ENCODE peak calls at places on chromosomes 13 and 19, in four cellular contexts. One of them, this sample, is unnamed.
A peak's percentile ranks its signal among the peaks of the same experiment; 100 is the strongest.

GRCh38 chr19:2613507-2614295 is 88.8 kb downstream of the GNG7 start:
- DNase-seq in SJSA1: no peak
- DNase-seq in epithelial cell of esophagus: peak; percentile 53
- DNase-seq in iris pigment epithelial cell: no peak
- DNase-seq in this sample: no peak

GRCh38 chr13:101473458-101473857 is 21.0 kb downstream of the ITGBL1 start:
- DNase-seq in SJSA1: no peak
- DNase-seq in epithelial cell of esophagus: peak; percentile 67
- DNase-seq in iris pigment epithelial cell: peak; percentile 91
- DNase-seq in this sample: no peak

GRCh38 chr19:47315125-47315821 is 5.6 kb downstream of the C5AR1 start:
- DNase-seq in SJSA1: peak; percentile 79
- DNase-seq in epithelial cell of esophagus: peak; percentile 98
- DNase-seq in iris pigment epithelial cell: peak; percentile 99
- DNase-seq in this sample: peak; percentile 63

GRCh38 chr13:105573134-105573533 is 962.3 kb downstream of the EFNB2 start:
- DNase-seq in SJSA1: no peak
- DNase-seq in epithelial cell of esophagus: peak; percentile 40
- DNase-seq in iris pigment epithelial cell: peak; percentile 55
- DNase-seq in this sample: no peak

GRCh38 chr13:113445791-113446487 is 7.3 kb downstream of the ADPRHL1 start:
- DNase-seq in SJSA1: no peak
- DNase-seq in epithelial cell of esophagus: no peak
- DNase-seq in iris pigment epithelial cell: no peak
- DNase-seq in this sample: no peak

GRCh38 chr19:27746691-27747380 is 1466.1 kb downstream of the UQCRFS1 start:
- DNase-seq in SJSA1: no peak
- DNase-seq in epithelial cell of esophagus: peak; percentile 46
- DNase-seq in iris pigment epithelial cell: peak; percentile 40
- DNase-seq in this sample: no peak

GRCh38 chr19:30214651-30215051 is 157.5 kb upstream of the ZNF536 start:
- DNase-seq in SJSA1: no peak
- DNase-seq in epithelial cell of esophagus: no peak
- DNase-seq in iris pigment epithelial cell: no peak
- DNase-seq in this sample: no peak

GRCh38 chr13:71242191-71242590 is 624.8 kb downstream of the DACH1 start:
- DNase-seq in SJSA1: no peak
- DNase-seq in epithelial cell of esophagus: no peak
- DNase-seq in iris pigment epithelial cell: no peak
- DNase-seq in this sample: no peak

GRCh38 chr19:35718345-35719041 is 690 bp downstream of the KMT2B start:
- DNase-seq in SJSA1: peak; percentile 12
- DNase-seq in epithelial cell of esophagus: peak; percentile 35
- DNase-seq in iris pigment epithelial cell: peak; percentile 21
- DNase-seq in this sample: no peak

GRCh38 chr19:55225415-55225958 is 3.1 kb downstream of the TMEM86B start:
- DNase-seq in SJSA1: no peak
- DNase-seq in epithelial cell of esophagus: no peak
- DNase-seq in iris pigment epithelial cell: no peak
- DNase-seq in this sample: no peak

GRCh38 chr13:52361225-52361624 is 44.7 kb downstream of the THSD1 start:
- DNase-seq in SJSA1: no peak
- DNase-seq in epithelial cell of esophagus: peak; percentile 82
- DNase-seq in iris pigment epithelial cell: no peak
- DNase-seq in this sample: no peak

GRCh38 chr19:51944798-51945552 is 17.7 kb downstream of the ZNF613 start:
- DNase-seq in SJSA1: no peak
- DNase-seq in epithelial cell of esophagus: no peak
- DNase-seq in iris pigment epithelial cell: peak; percentile 7
- DNase-seq in this sample: no peak

GRCh38 chr19:56732974-56733373 is 61.4 kb upstream of the ZNF835 start:
- DNase-seq in SJSA1: no peak
- DNase-seq in epithelial cell of esophagus: no peak
- DNase-seq in iris pigment epithelial cell: no peak
- DNase-seq in this sample: no peak

GRCh38 chr19:13366529-13367143 is 139.6 kb downstream of the CACNA1A start:
- DNase-seq in SJSA1: peak; percentile 18
- DNase-seq in epithelial cell of esophagus: peak; percentile 26
- DNase-seq in iris pigment epithelial cell: peak; percentile 25
- DNase-seq in this sample: no peak

GRCh38 chr19:44447864-44448674 is at the start of gene ZNF229:
- DNase-seq in SJSA1: peak; percentile 49
- DNase-seq in epithelial cell of esophagus: peak; percentile 98
- DNase-seq in iris pigment epithelial cell: peak; percentile 98
- DNase-seq in this sample: peak; percentile 80

GRCh38 chr19:55418185-55418584 is 10.6 kb upstream of the UBE2S start:
- DNase-seq in SJSA1: peak; percentile 67
- DNase-seq in epithelial cell of esophagus: peak; percentile 86
- DNase-seq in iris pigment epithelial cell: peak; percentile 85
- DNase-seq in this sample: peak; percentile 66

GRCh38 chr19:58002384-58003152 is at the start of gene ZNF606:
- DNase-seq in SJSA1: peak; percentile 84
- DNase-seq in epithelial cell of esophagus: peak; percentile 92
- DNase-seq in iris pigment epithelial cell: peak; percentile 91
- DNase-seq in this sample: peak; percentile 66

GRCh38 chr13:43424386-43424785 is 362.4 kb downstream of the ENOX1 start:
- DNase-seq in SJSA1: no peak
- DNase-seq in epithelial cell of esophagus: no peak
- DNase-seq in iris pigment epithelial cell: no peak
- DNase-seq in this sample: no peak

GRCh38 chr13:61778531-61778930 is 362.9 kb upstream of the PCDH20 start:
- DNase-seq in SJSA1: no peak
- DNase-seq in epithelial cell of esophagus: no peak
- DNase-seq in iris pigment epithelial cell: no peak
- DNase-seq in this sample: no peak

GRCh38 chr19:39434123-39435076 is 1.3 kb downstream of the RPS16 start:
- DNase-seq in SJSA1: no peak
- DNase-seq in epithelial cell of esophagus: no peak
- DNase-seq in iris pigment epithelial cell: peak; percentile 24
- DNase-seq in this sample: no peak

GRCh38 chr19:17076539-17076919 is 952 bp downstream of the MYO9B start:
- DNase-seq in SJSA1: peak; percentile 36
- DNase-seq in epithelial cell of esophagus: peak; percentile 32
- DNase-seq in iris pigment epithelial cell: no peak
- DNase-seq in this sample: no peak

GRCh38 chr13:48006396-48006795 is 5.3 kb upstream of the SUCLA2 start:
- DNase-seq in SJSA1: no peak
- DNase-seq in epithelial cell of esophagus: peak; percentile 60
- DNase-seq in iris pigment epithelial cell: peak; percentile 6
- DNase-seq in this sample: no peak

GRCh38 chr13:77545626-77546412 is 10.3 kb downstream of the SCEL start:
- DNase-seq in SJSA1: no peak
- DNase-seq in epithelial cell of esophagus: no peak
- DNase-seq in iris pigment epithelial cell: no peak
- DNase-seq in this sample: no peak

GRCh38 chr19:18865106-18865972 is 30.6 kb downstream of the CERS1 start:
- DNase-seq in SJSA1: no peak
- DNase-seq in epithelial cell of esophagus: peak; percentile 26
- DNase-seq in iris pigment epithelial cell: no peak
- DNase-seq in this sample: no peak

GRCh38 chr13:99496322-99497142 is 4.7 kb upstream of the TM9SF2 start:
- DNase-seq in SJSA1: peak; percentile 100
- DNase-seq in epithelial cell of esophagus: no peak
- DNase-seq in iris pigment epithelial cell: no peak
- DNase-seq in this sample: no peak

GRCh38 chr19:13841339-13842293 is 35.3 kb upstream of the NANOS3 start:
- DNase-seq in SJSA1: peak; percentile 78
- DNase-seq in epithelial cell of esophagus: peak; percentile 52
- DNase-seq in iris pigment epithelial cell: no peak
- DNase-seq in this sample: no peak

GRCh38 chr13:109694972-109695371 is 91.4 kb downstream of the IRS2 start:
- DNase-seq in SJSA1: no peak
- DNase-seq in epithelial cell of esophagus: peak; percentile 30
- DNase-seq in iris pigment epithelial cell: no peak
- DNase-seq in this sample: no peak

GRCh38 chr13:98978280-98978679 is 416 bp upstream of the DOCK9 start:
- DNase-seq in SJSA1: peak; percentile 91
- DNase-seq in epithelial cell of esophagus: peak; percentile 91
- DNase-seq in iris pigment epithelial cell: peak; percentile 97
- DNase-seq in this sample: no peak

GRCh38 chr19:47703301-47703700 is 9.9 kb upstream of the EHD2 start:
- DNase-seq in SJSA1: no peak
- DNase-seq in epithelial cell of esophagus: no peak
- DNase-seq in iris pigment epithelial cell: peak; percentile 39
- DNase-seq in this sample: no peak

GRCh38 chr13:34720618-34721017 is 221.5 kb upstream of the NBEA start:
- DNase-seq in SJSA1: no peak
- DNase-seq in epithelial cell of esophagus: peak; percentile 4
- DNase-seq in iris pigment epithelial cell: peak; percentile 18
- DNase-seq in this sample: no peak

GRCh38 chr19:46480409-46480808 is 9.0 kb upstream of the PNMA8A start:
- DNase-seq in SJSA1: no peak
- DNase-seq in epithelial cell of esophagus: no peak
- DNase-seq in iris pigment epithelial cell: peak; percentile 28
- DNase-seq in this sample: no peak

GRCh38 chr13:40692946-40693345 is 26.5 kb upstream of the FOXO1 start:
- DNase-seq in SJSA1: peak; percentile 4
- DNase-seq in epithelial cell of esophagus: no peak
- DNase-seq in iris pigment epithelial cell: peak; percentile 49
- DNase-seq in this sample: no peak

GRCh38 chr19:45087531-45087930 is 5.4 kb upstream of the PPP1R37 start:
- DNase-seq in SJSA1: no peak
- DNase-seq in epithelial cell of esophagus: no peak
- DNase-seq in iris pigment epithelial cell: no peak
- DNase-seq in this sample: no peak

This sample was measured in amniotic stem cell.